ENCODE peak calls at places on chromosomes 6 and 20, in five cellular contexts. N is CD8-positive, alpha-beta memory T cell; V is activated CD4-positive, alpha-beta T cell treated with anti-CD3 and anti-CD28 coated beads, Interleukin-2, amount 50 U/mL, for 4 hours; A is AG08396; F is GM06990. L is an unnamed sample.
A peak's percentile ranks its signal among the peaks of the same experiment; 100 is the strongest.

GRCh38 chr6:45171380-45171779 is 156.8 kb upstream of the RUNX2 start:
- DNase-seq in V (no peak), A (no peak), F (no peak), N (no peak), L (no peak)

GRCh38 chr20:21812384-21812783 is 106.9 kb downstream of the PAX1 start:
- DNase-seq in F (no peak), A (no peak), V (no peak), N (no peak), L (no peak)

GRCh38 chr20:50655325-50655880 is 35.9 kb downstream of the RIPOR3 start:
- DNase-seq in A (peak; percentile 49), V (no peak), F (no peak), N (no peak), L (peak; percentile 98)

GRCh38 chr6:41439524-41440418 is 104.4 kb downstream of the NCR2 start:
- DNase-seq in V (no peak), F (peak; percentile 52), N (no peak), A (no peak), L (no peak)

GRCh38 chr6:101716810-101717209 is 323.3 kb downstream of the GRIK2 start:
- DNase-seq in F (no peak), N (no peak), A (no peak), V (no peak), L (no peak)

GRCh38 chr6:82017316-82017715 is 230.2 kb downstream of the IBTK start:
- DNase-seq in V (no peak), F (no peak), A (peak; percentile 46), N (no peak), L (peak; percentile 90)

GRCh38 chr6:106764353-106764980 is 135.1 kb downstream of the QRSL1 start:
- DNase-seq in A (no peak), N (no peak), F (no peak), V (no peak), L (no peak)

GRCh38 chr20:43914697-43915208 is at the start of gene TOX2:
- DNase-seq in N (peak; percentile 32), A (peak; percentile 92), F (peak; percentile 76), V (peak; percentile 33), L (peak; percentile 51)

GRCh38 chr20:40604416-40604815 is 84.6 kb downstream of the MAFB start:
- DNase-seq in N (no peak), V (no peak), F (no peak), A (no peak), L (no peak)